ENCODE peak calls at places on chromosome 5, in six cellular contexts. D is K562, Z is HepG2, E is HCT116, M is SK-N-SH, H is GM12878. Q is an unnamed sample.

GRCh38 chr5:103369125-103370120 is 110.9 kb downstream of the MACIR start:
- DNase-seq in M (no peak), H (no peak), Z (no peak), E (no peak), D (no peak), Q (no peak)

GRCh38 chr5:78295035-78295961 is 800 bp upstream of the AP3B1 start:
- DNase-seq in Z (peak), D (peak), E (peak), M (peak), H (no peak), Q (peak)

GRCh38 chr5:154059039-154059430 is 20.3 kb downstream of the MFAP3 start:
- DNase-seq in M (no peak), E (no peak), D (no peak), Z (no peak), H (no peak), Q (peak)

GRCh38 chr5:65151632-65152031 is 330.1 kb downstream of the ADAMTS6 start:
- DNase-seq in H (no peak), Z (peak), E (no peak), M (no peak), D (no peak), Q (no peak)

GRCh38 chr5:88736494-88736893 is 146.5 kb downstream of the MEF2C start:
- DNase-seq in Z (no peak), H (peak), E (no peak), M (no peak), D (no peak), Q (no peak)

GRCh38 chr5:112253478-112254250 is 165.4 kb downstream of the EPB41L4A start:
- DNase-seq in D (no peak), H (no peak), M (no peak), E (no peak), Z (no peak), Q (peak)

GRCh38 chr5:79258801-79259200 is 22.9 kb downstream of the JMY start:
- DNase-seq in H (no peak), D (no peak), E (no peak), Z (no peak), M (no peak), Q (no peak)

GRCh38 chr5:11182441-11183080 is 421.5 kb upstream of the DAP start:
- DNase-seq in D (peak), E (peak), H (no peak), M (peak), Z (peak), Q (peak)

GRCh38 chr5:113359419-113359818 is 75.4 kb downstream of the TSSK1B start:
- DNase-seq in D (no peak), E (no peak), H (no peak), Z (no peak), M (no peak), Q (no peak)

GRCh38 chr5:109328626-109329025 is 81.1 kb downstream of the PJA2 start:
- DNase-seq in D (no peak), H (no peak), Z (no peak), M (no peak), E (no peak), Q (no peak)

GRCh38 chr5:68330564-68330963 is 115.0 kb downstream of the PIK3R1 start:
- DNase-seq in E (no peak), M (peak), Z (no peak), H (no peak), D (no peak), Q (no peak)

GRCh38 chr5:173875189-173875588 is 13.0 kb upstream of the CPEB4 start:
- DNase-seq in E (no peak), M (no peak), D (no peak), H (no peak), Z (no peak), Q (no peak)

GRCh38 chr5:91438871-91439270 is 55.8 kb upstream of the ARRDC3 start:
- DNase-seq in E (peak), Z (peak), H (no peak), D (no peak), M (no peak), Q (peak)

GRCh38 chr5:172274951-172275753 is 8.4 kb downstream of the UBTD2 start:
- DNase-seq in E (no peak), Z (no peak), H (peak), M (no peak), D (no peak), Q (no peak)

GRCh38 chr5:169027456-169028118 is 273.4 kb downstream of the SLIT3 start:
- DNase-seq in E (no peak), H (no peak), D (no peak), Z (no peak), M (no peak), Q (no peak)

GRCh38 chr5:19314840-19315239 is 673.2 kb downstream of the CDH18 start:
- DNase-seq in H (no peak), M (no peak), E (no peak), Z (no peak), D (no peak), Q (peak)

GRCh38 chr5:80619081-80619480 is 35.4 kb upstream of the MSH3 start:
- DNase-seq in D (no peak), M (no peak), H (no peak), E (no peak), Z (no peak), Q (no peak)

GRCh38 chr5:2701592-2701991 is 49.9 kb downstream of the IRX2 start:
- DNase-seq in M (no peak), H (no peak), E (no peak), Z (no peak), D (no peak), Q (peak)

GRCh38 chr5:38211354-38211710 is 47.0 kb upstream of the EGFLAM start:
- DNase-seq in E (no peak), M (no peak), D (no peak), H (no peak), Z (no peak), Q (no peak)

GRCh38 chr5:92927291-92927778 is 653.7 kb downstream of the NR2F1-AS1 start:
- DNase-seq in M (no peak), D (no peak), H (no peak), Z (peak), E (peak), Q (no peak)

GRCh38 chr5:147901555-147901954 is 4.8 kb downstream of the C5orf46 start:
- DNase-seq in M (no peak), Z (no peak), H (no peak), D (no peak), E (no peak), Q (peak)

GRCh38 chr5:172707285-172708182 is 63.5 kb downstream of the DUSP1 start:
- DNase-seq in E (no peak), M (peak), Z (peak), H (no peak), D (peak), Q (peak)

GRCh38 chr5:93158841-93159240 is 422.2 kb downstream of the NR2F1-AS1 start:
- DNase-seq in Z (no peak), E (no peak), D (no peak), H (no peak), M (no peak), Q (no peak)

GRCh38 chr5:124648902-124649467 is 97.5 kb downstream of the ZNF608 start:
- DNase-seq in Z (peak), M (no peak), E (no peak), D (no peak), H (no peak), Q (no peak)

GRCh38 chr5:68711311-68712200 is 382.3 kb upstream of the SLC30A5 start:
- DNase-seq in M (no peak), D (no peak), Z (no peak), E (no peak), H (peak), Q (no peak)

GRCh38 chr5:138979684-138980275 is 104.6 kb upstream of the LRRTM2 start:
- DNase-seq in D (peak), M (no peak), H (no peak), E (no peak), Z (no peak), Q (no peak)

GRCh38 chr5:126676195-126676624 is 75.5 kb downstream of the PHAX start:
- DNase-seq in E (peak), H (peak), M (peak), D (peak), Z (peak), Q (peak)

GRCh38 chr5:157828031-157828948 is 30.7 kb downstream of the CLINT1 start:
- DNase-seq in M (no peak), H (no peak), Z (no peak), E (no peak), D (no peak), Q (no peak)

GRCh38 chr5:122362361-122362760 is 50.3 kb downstream of the SNCAIP start:
- DNase-seq in H (no peak), M (no peak), Z (no peak), E (no peak), D (no peak), Q (no peak)

GRCh38 chr5:96721351-96721970 is 59.3 kb downstream of the CAST start:
- DNase-seq in D (no peak), Z (no peak), H (no peak), M (no peak), E (no peak), Q (no peak)

GRCh38 chr5:141430332-141431113 is at the start of gene PCDHGA12:
- DNase-seq in D (peak), M (no peak), E (no peak), Z (peak), H (peak), Q (peak)

GRCh38 chr5:138663009-138663408 is 87.8 kb upstream of the HSPA9 start:
- DNase-seq in E (no peak), H (no peak), D (no peak), M (peak), Z (no peak), Q (no peak)

GRCh38 chr5:106116682-106117081 is 1554.1 kb downstream of the EFNA5 start:
- DNase-seq in M (no peak), Z (no peak), D (no peak), H (no peak), E (no peak), Q (no peak)

GRCh38 chr5:82163459-82164108 is 114.6 kb downstream of the RPS23 start:
- DNase-seq in H (no peak), D (no peak), Z (no peak), E (no peak), M (no peak), Q (no peak)

GRCh38 chr5:59810041-59810440 is 83.5 kb downstream of the PDE4D start:
- DNase-seq in H (no peak), E (peak), D (peak), M (peak), Z (peak), Q (peak)
- H3K4me3 ChIP-seq in H (no peak), E (no peak), D (no peak), M (peak), Z (no peak), Q (peak)

DNA sequence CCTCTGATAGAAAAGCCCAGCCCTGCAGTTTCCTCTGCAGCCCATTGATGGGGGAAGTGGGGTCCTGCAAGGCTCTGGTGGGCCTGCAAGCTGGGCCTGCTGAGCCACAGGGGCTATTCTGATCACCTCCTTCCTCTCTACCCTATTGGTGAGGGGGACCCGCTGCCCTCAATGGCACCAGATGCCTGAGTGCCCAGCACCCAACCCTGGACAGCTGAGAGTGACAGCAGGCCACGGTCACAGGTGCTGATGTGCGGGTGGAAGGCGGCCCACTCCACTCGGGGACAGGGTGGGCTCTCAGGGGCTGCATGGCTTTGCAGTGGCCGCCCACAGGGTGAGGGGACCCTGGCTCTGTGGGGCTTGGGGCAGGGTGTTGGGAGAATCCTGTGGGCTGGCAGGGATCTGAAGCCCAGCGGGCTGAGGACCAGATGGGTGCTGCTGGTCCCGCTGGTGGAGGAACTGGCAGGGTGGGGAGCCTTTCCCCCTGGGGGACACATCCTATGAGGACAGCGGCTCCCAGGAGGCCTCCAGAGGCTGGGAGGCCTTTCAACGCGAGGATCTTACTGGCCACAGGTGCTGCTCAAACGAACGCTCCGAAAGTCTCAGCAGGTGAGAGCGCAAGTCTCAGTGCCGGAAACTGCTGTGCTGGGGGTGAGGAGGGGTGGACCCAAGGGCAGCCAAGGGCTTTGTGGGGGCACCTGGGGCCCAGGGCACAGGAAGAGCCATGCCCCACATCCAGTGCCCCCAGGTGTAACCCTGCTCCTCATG is 30.1 kb upstream of the LPCAT1 start:
- DNase-seq in H (no peak), E (no peak), Z (no peak), D (no peak), M (no peak), Q (no peak)
- TF ChIP-seq REST in H (no peak), E (no peak), Z (no peak), D (no peak), M (no peak), Q (no peak)

DNA sequence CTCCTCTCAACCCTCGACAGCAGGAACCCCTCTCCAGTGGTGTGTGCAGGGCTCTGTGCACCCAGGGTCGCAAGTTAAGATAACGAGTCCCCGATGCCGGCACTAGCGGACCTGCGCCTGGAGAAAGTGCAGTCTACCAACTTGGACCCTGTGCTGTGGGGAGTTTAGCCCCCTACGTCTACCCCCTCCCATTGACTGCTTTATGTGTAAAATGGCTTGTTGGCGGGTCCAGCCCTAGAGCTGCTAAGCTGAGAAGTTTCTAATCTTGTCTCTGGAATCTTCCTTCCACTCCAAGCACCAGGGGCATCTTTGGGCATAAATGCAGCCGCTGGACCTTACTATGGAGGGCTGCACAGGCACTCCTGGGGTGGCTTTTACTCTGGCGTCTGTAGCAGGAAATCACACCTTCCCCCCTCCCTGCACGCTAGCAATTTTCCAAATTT is 7.1 kb upstream of the PITX1 start:
- DNase-seq in E (no peak), Z (no peak), H (no peak), M (no peak), D (no peak), Q (no peak)
- H2AFZ ChIP-seq in E (no peak), Z (no peak), H (no peak), M (no peak), D (no peak), Q (peak)

GRCh38 chr5:137656558-137656957 is 79.3 kb downstream of the KLHL3 start:
- DNase-seq in D (no peak), H (no peak), E (no peak), M (no peak), Z (no peak), Q (no peak)
- H3K4me3 ChIP-seq in D (no peak), H (no peak), E (no peak), M (no peak), Z (no peak), Q (no peak)

GRCh38 chr5:151078490-151079262 is 2.2 kb downstream of the TNIP1 start:
- DNase-seq in M (no peak), E (no peak), H (no peak), D (no peak), Z (no peak), Q (no peak)
- TF ChIP-seq REST in M (no peak), E (no peak), H (no peak), D (no peak), Z (no peak), Q (no peak)

GRCh38 chr5:73136277-73136606 is 15.9 kb downstream of the TMEM171 start:
- DNase-seq in D (no peak), H (no peak), M (no peak), Z (no peak), E (no peak), Q (peak)
- H2AFZ ChIP-seq in D (no peak), H (no peak), M (no peak), Z (no peak), E (no peak), Q (peak)

GRCh38 chr5:73234156-73234555 is 61.2 kb downstream of the TMEM174 start:
- DNase-seq in E (no peak), H (no peak), D (no peak), Z (no peak), M (no peak), Q (peak)
- H3K4me3 ChIP-seq in E (no peak), H (no peak), D (no peak), Z (no peak), M (no peak), Q (peak)